ENCODE peak calls at places on chromosomes 12 and 14, in six cellular contexts. E is activated CD8-positive, alpha-beta T cell treated with anti-CD3 and anti-CD28 coated beads, Interleukin-2, amount 10 ng/mL, durations not matched to agents 7 days and 5 days; G is stimulated activated CD4-positive, alpha-beta T cell treated with anti-CD3 and anti-CD28 coated beads, Interleukin-4, amount 100 ng/mL, for 24 hours; M is neural progenitor cell; Z is AG04449; F is GF-D8. Q is an unnamed sample.

GRCh38 chr12:3170423-3171194 is 93.4 kb downstream of the TSPAN9 start:
- DNase-seq in Z (peak; percentile 74), M (no peak), E (no peak), F (no peak), G (no peak), Q (no peak)

GRCh38 chr14:24605435-24606190 is 3.9 kb downstream of the GZMH start:
- DNase-seq in Z (no peak), G (peak; percentile 71), F (no peak), M (peak; percentile 53), E (peak; percentile 87), Q (peak; percentile 81)

GRCh38 chr12:6061661-6062060 is 62.8 kb downstream of the VWF start:
- DNase-seq in M (no peak), F (no peak), Z (no peak), E (no peak), G (no peak), Q (no peak)

GRCh38 chr14:81406863-81407262 is 6.7 kb upstream of the STON2 start:
- DNase-seq in E (no peak), F (no peak), Z (no peak), M (no peak), G (no peak), Q (no peak)

GRCh38 chr12:26512213-26512612 is 316.8 kb downstream of the SSPN start:
- DNase-seq in Z (no peak), F (no peak), E (no peak), G (no peak), M (no peak), Q (no peak)

GRCh38 chr14:49861581-49861922 is 9.0 kb upstream of the NEMF start:
- DNase-seq in G (peak; percentile 66), Z (peak; percentile 73), M (peak; percentile 79), F (peak; percentile 54), E (peak; percentile 74), Q (peak; percentile 70)

GRCh38 chr14:69133206-69134125 is 19.5 kb downstream of the DCAF5 start:
- DNase-seq in M (no peak), Z (peak; percentile 29), G (peak; percentile 35), F (no peak), E (no peak), Q (no peak)

GRCh38 chr12:93245543-93245942 is 132.2 kb upstream of the NUDT4 start:
- DNase-seq in M (peak; percentile 56), G (no peak), Z (no peak), F (no peak), E (peak; percentile 79), Q (no peak)

GRCh38 chr14:67766035-67766680 is 50.2 kb downstream of the ZFYVE26 start:
- DNase-seq in G (no peak), F (no peak), M (no peak), Z (no peak), E (no peak), Q (no peak)

GRCh38 chr12:115232455-115233156 is 548.6 kb upstream of the TBX3 start:
- DNase-seq in E (no peak), F (no peak), G (no peak), M (no peak), Z (peak; percentile 56), Q (no peak)